ENCODE peak calls at places on chromosomes 1 and 21, in five cellular contexts. One of them, this sample, is unnamed.

GRCh38 chr1:101086783-101087182 is 61.2 kb upstream of the DPH5 start:
- DNase-seq in left ventricle myocardium inferior: no peak
- DNase-seq in esophagus squamous epithelium: no peak
- DNase-seq in RWPE1: no peak
- DNase-seq in kidney epithelial cell: no peak
- DNase-seq in this sample: no peak

GRCh38 chr1:190452272-190452848 is 25.3 kb downstream of the BRINP3 start:
- DNase-seq in left ventricle myocardium inferior: no peak
- DNase-seq in esophagus squamous epithelium: no peak
- DNase-seq in RWPE1: no peak
- DNase-seq in kidney epithelial cell: no peak
- DNase-seq in this sample: no peak

GRCh38 chr1:33918368-33918767 is 54.5 kb downstream of the HMGB4 start:
- DNase-seq in left ventricle myocardium inferior: no peak
- DNase-seq in esophagus squamous epithelium: no peak
- DNase-seq in RWPE1: no peak
- DNase-seq in kidney epithelial cell: no peak
- DNase-seq in this sample: no peak

GRCh38 chr1:229027622-229028182 is 243.2 kb upstream of the RAB4A start:
- DNase-seq in left ventricle myocardium inferior: no peak
- DNase-seq in esophagus squamous epithelium: no peak
- DNase-seq in RWPE1: peak; percentile 45
- DNase-seq in kidney epithelial cell: no peak
- DNase-seq in this sample: peak; percentile 97

GRCh38 chr1:55050283-55050682 is 10.9 kb downstream of the PCSK9 start:
- DNase-seq in left ventricle myocardium inferior: no peak
- DNase-seq in esophagus squamous epithelium: no peak
- DNase-seq in RWPE1: no peak
- DNase-seq in kidney epithelial cell: no peak
- DNase-seq in this sample: no peak

GRCh38 chr1:234219711-234220110 is 153.5 kb upstream of the COA6 start:
- DNase-seq in left ventricle myocardium inferior: no peak
- DNase-seq in esophagus squamous epithelium: no peak
- DNase-seq in RWPE1: no peak
- DNase-seq in kidney epithelial cell: no peak
- DNase-seq in this sample: no peak

GRCh38 chr1:207495816-207496792 is at the start of gene CR1:
- DNase-seq in left ventricle myocardium inferior: peak; percentile 36
- DNase-seq in esophagus squamous epithelium: no peak
- DNase-seq in RWPE1: no peak
- DNase-seq in kidney epithelial cell: no peak
- DNase-seq in this sample: no peak

GRCh38 chr21:14321042-14321441 is 61.9 kb downstream of the HSPA13 start:
- DNase-seq in left ventricle myocardium inferior: no peak
- DNase-seq in esophagus squamous epithelium: no peak
- DNase-seq in RWPE1: peak; percentile 3
- DNase-seq in kidney epithelial cell: no peak
- DNase-seq in this sample: peak; percentile 61

GRCh38 chr1:239386453-239387303 is at the start of gene CHRM3:
- DNase-seq in left ventricle myocardium inferior: no peak
- DNase-seq in esophagus squamous epithelium: no peak
- DNase-seq in RWPE1: peak; percentile 59
- DNase-seq in kidney epithelial cell: no peak
- DNase-seq in this sample: peak; percentile 96

GRCh38 chr1:208497866-208498541 is 253.8 kb upstream of the PLXNA2 start:
- DNase-seq in left ventricle myocardium inferior: no peak
- DNase-seq in esophagus squamous epithelium: no peak
- DNase-seq in RWPE1: no peak
- DNase-seq in kidney epithelial cell: no peak
- DNase-seq in this sample: no peak

GRCh38 chr21:44375281-44375651 is 21.8 kb downstream of the TRPM2 start:
- DNase-seq in left ventricle myocardium inferior: no peak
- DNase-seq in esophagus squamous epithelium: no peak
- DNase-seq in RWPE1: no peak
- DNase-seq in kidney epithelial cell: no peak
- DNase-seq in this sample: no peak

GRCh38 chr1:113874017-113874879 is 2.7 kb upstream of the PTPN22 start:
- DNase-seq in left ventricle myocardium inferior: no peak
- DNase-seq in esophagus squamous epithelium: no peak
- DNase-seq in RWPE1: peak; percentile 8
- DNase-seq in kidney epithelial cell: no peak
- DNase-seq in this sample: peak; percentile 44

GRCh38 chr1:245179706-245180105 is 24.9 kb downstream of the KIF26B start:
- DNase-seq in left ventricle myocardium inferior: no peak
- DNase-seq in esophagus squamous epithelium: no peak
- DNase-seq in RWPE1: no peak
- DNase-seq in kidney epithelial cell: no peak
- DNase-seq in this sample: no peak

GRCh38 chr21:28992526-28993292 is at the start of gene LTN1:
- DNase-seq in left ventricle myocardium inferior: peak; percentile 98
- DNase-seq in esophagus squamous epithelium: peak; percentile 95
- DNase-seq in RWPE1: peak; percentile 99
- DNase-seq in kidney epithelial cell: peak; percentile 94
- DNase-seq in this sample: peak; percentile 99
- TF ChIP-seq CTCF in left ventricle myocardium inferior: peak; percentile 28
- TF ChIP-seq CTCF in esophagus squamous epithelium: no peak
- TF ChIP-seq CTCF in RWPE1: no peak
- TF ChIP-seq CTCF in kidney epithelial cell: no peak
- TF ChIP-seq CTCF in this sample: no peak

GRCh38 chr1:109191377-109191776 is 22.3 kb upstream of the SARS1 start:
- DNase-seq in left ventricle myocardium inferior: no peak
- DNase-seq in esophagus squamous epithelium: no peak
- DNase-seq in RWPE1: no peak
- DNase-seq in kidney epithelial cell: no peak
- DNase-seq in this sample: no peak
- TF ChIP-seq CTCF in left ventricle myocardium inferior: no peak
- TF ChIP-seq CTCF in esophagus squamous epithelium: peak; percentile 7
- TF ChIP-seq CTCF in RWPE1: no peak
- TF ChIP-seq CTCF in kidney epithelial cell: peak; percentile 16
- TF ChIP-seq CTCF in this sample: no peak

DNA sequence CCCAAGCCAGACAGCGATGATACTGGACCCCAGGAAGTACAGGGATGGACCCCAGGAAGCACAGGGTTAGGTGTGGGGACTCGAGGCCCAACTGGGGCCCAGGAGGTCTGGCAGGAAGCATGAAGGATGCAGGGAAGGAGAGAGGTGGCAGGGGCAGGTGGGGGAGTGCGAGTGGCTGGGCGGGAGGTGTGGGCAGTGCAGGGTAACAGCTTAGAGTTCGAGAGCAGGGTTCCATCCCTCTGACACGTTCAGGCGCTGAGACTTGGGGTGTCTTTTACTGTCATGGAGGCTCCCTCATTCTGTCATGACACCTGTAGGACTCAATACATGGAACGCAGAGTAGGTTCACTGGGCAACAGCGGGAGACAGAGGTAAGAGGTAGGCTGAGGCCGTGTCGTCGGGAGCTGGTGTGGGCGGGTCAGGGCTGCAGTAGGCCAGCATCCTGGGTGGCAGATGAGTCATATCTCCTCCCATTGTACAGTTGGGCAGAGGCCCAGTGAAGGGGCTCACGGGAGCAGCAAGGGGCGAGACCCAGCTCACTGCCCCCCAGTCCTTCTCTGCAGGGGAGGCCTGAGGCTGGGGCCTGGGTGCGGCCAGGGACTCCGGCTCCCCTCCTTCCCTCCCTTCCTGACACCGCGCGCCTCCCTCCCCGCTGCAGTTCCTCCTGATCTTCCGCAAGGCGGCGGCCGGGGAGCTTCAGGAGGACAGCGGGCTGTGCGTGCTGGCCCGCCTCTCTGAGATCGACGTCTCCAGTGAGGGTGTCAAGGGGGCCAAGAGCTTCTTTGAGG is 11.6 kb upstream of the CTRC start:
- DNase-seq in left ventricle myocardium inferior: no peak
- DNase-seq in esophagus squamous epithelium: no peak
- DNase-seq in RWPE1: no peak
- DNase-seq in kidney epithelial cell: no peak
- DNase-seq in this sample: peak; percentile 52
- TF ChIP-seq CTCF in left ventricle myocardium inferior: peak; percentile 44
- TF ChIP-seq CTCF in esophagus squamous epithelium: peak; percentile 27
- TF ChIP-seq CTCF in RWPE1: no peak
- TF ChIP-seq CTCF in kidney epithelial cell: no peak
- TF ChIP-seq CTCF in this sample: no peak

GRCh38 chr1:212558665-212559480 is 49.7 kb upstream of the ATF3 start:
- DNase-seq in left ventricle myocardium inferior: peak; percentile 92
- DNase-seq in esophagus squamous epithelium: peak; percentile 59
- DNase-seq in RWPE1: peak; percentile 93
- DNase-seq in kidney epithelial cell: peak; percentile 50
- DNase-seq in this sample: peak; percentile 98
- TF ChIP-seq CTCF in left ventricle myocardium inferior: no peak
- TF ChIP-seq CTCF in esophagus squamous epithelium: no peak
- TF ChIP-seq CTCF in RWPE1: no peak
- TF ChIP-seq CTCF in kidney epithelial cell: no peak
- TF ChIP-seq CTCF in this sample: no peak